ENCODE peak calls at places on chromosomes 3 and 15, in eight cellular contexts. P is body of pancreas, I is AG04450, F is A549, X is breast epithelium, E is RWPE2, N is Calu3, G is progenitor cell of endocrine pancreas. C is an unnamed sample.

GRCh38 chr3:149077638-149078037 is 8.7 kb downstream of the HLTF start:
- DNase-seq in P (no peak), E (no peak), I (peak; percentile 10), N (no peak), X (no peak), G (no peak), F (no peak), C (no peak)

GRCh38 chr15:53569756-53570480 is 189.5 kb downstream of the WDR72 start:
- DNase-seq in N (no peak), F (no peak), G (no peak), X (no peak), P (no peak), I (no peak), E (no peak), C (no peak)

GRCh38 chr15:33858836-33859235 is 109.5 kb upstream of the CHRM5 start:
- DNase-seq in E (no peak), P (no peak), I (no peak), F (no peak), X (no peak), G (no peak), N (no peak), C (no peak)

GRCh38 chr3:13882876-13883275 is 3.0 kb upstream of the WNT7A start:
- DNase-seq in E (no peak), G (no peak), I (no peak), X (no peak), P (no peak), F (no peak), N (no peak), C (no peak)

GRCh38 chr3:191280111-191280510 is 49.1 kb upstream of the CCDC50 start:
- DNase-seq in P (no peak), G (no peak), F (no peak), X (no peak), E (no peak), N (no peak), I (no peak), C (no peak)

GRCh38 chr3:126312326-126312725 is 44.9 kb downstream of the KLF15 start:
- DNase-seq in N (no peak), F (no peak), X (no peak), I (no peak), G (no peak), P (no peak), E (no peak), C (no peak)

GRCh38 chr15:74174966-74175270 is 1.4 kb downstream of the ISLR start:
- DNase-seq in F (no peak), I (no peak), X (no peak), P (no peak), G (no peak), N (no peak), E (peak; percentile 66), C (no peak)

GRCh38 chr15:84775867-84776449 is 27.6 kb downstream of the ZNF592 start:
- DNase-seq in P (no peak), G (no peak), N (no peak), F (no peak), X (peak; percentile 68), E (no peak), I (no peak), C (no peak)

GRCh38 chr3:15299036-15299435 is 33.4 kb downstream of the SH3BP5 start:
- DNase-seq in G (no peak), N (no peak), F (no peak), I (no peak), X (no peak), P (peak; percentile 89), E (no peak), C (no peak)

GRCh38 chr15:35047996-35048395 is 37.1 kb downstream of the NANOGP8 start:
- DNase-seq in G (no peak), I (no peak), X (no peak), F (no peak), E (no peak), P (no peak), N (no peak), C (no peak)

GRCh38 chr3:24829011-24829581 is 334.4 kb upstream of the THRB start:
- DNase-seq in N (peak; percentile 79), I (no peak), E (no peak), F (peak; percentile 31), P (peak; percentile 57), X (no peak), G (peak; percentile 53), C (no peak)

DNA sequence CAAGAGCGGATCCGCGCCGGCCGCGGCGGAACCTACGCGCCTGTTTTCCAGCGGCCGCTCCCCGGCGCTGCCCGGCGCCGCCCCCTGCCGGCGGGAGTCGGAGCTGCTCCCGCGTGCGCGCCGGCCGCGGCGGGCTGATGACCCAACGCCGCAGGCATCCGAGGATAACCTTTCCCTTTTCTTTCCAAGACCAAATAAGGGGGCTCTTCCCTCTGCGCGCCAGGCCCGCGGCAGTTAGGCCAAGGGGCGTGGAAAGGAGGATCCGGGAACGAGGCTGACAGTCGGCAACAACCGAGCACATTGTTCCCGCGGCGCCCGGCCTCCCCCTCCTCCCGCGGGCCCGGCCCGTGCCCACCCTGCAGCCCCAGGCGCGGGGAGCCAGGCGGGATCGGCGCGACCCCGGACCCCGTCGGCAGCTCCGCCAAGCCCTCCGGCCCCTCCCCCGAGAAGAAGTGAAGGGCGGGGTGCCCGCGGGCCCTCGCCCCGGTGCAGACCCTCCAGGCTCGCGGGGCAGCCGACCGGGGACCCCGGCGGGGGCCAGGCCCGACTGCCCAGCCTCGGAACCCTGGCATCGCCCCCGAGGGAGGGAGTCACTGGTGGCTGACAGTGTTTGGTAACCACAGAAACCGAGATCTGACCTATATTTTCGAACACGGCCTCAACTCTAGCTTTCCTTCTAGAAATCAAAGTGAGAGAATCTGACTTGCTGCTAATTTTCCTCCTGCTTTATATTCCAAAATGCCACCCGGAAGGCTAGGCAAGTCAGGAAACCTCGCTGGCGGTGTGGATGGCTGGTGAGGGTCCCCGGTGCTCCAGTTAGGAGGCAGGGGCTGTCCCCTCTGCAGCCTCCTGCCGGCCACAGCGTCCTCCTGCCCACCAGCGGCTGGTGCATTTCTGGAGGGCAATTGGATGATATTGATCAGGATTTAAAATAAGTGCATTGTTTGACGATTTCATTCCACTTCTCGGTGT is 45.6 kb upstream of the SYNM start:
- DNase-seq in E (peak; percentile 90), N (peak; percentile 81), I (peak; percentile 77), P (peak; percentile 62), G (peak; percentile 73), X (peak; percentile 76), F (peak; percentile 84), C (peak; percentile 39)
- TF ChIP-seq CTCF in E (peak; percentile 97), N (peak; percentile 89), I (peak; percentile 50), P (peak; percentile 44), G (peak; percentile 83), X (no peak), F (peak; percentile 85), C (no peak)

GRCh38 chr3:27630892-27631291 is 91.2 kb downstream of the EOMES start:
- DNase-seq in P (no peak), E (no peak), X (no peak), N (no peak), F (peak; percentile 49), G (no peak), I (no peak), C (no peak)
- TF ChIP-seq CTCF in P (no peak), E (no peak), X (no peak), N (no peak), F (no peak), G (no peak), I (no peak), C (no peak)

DNA sequence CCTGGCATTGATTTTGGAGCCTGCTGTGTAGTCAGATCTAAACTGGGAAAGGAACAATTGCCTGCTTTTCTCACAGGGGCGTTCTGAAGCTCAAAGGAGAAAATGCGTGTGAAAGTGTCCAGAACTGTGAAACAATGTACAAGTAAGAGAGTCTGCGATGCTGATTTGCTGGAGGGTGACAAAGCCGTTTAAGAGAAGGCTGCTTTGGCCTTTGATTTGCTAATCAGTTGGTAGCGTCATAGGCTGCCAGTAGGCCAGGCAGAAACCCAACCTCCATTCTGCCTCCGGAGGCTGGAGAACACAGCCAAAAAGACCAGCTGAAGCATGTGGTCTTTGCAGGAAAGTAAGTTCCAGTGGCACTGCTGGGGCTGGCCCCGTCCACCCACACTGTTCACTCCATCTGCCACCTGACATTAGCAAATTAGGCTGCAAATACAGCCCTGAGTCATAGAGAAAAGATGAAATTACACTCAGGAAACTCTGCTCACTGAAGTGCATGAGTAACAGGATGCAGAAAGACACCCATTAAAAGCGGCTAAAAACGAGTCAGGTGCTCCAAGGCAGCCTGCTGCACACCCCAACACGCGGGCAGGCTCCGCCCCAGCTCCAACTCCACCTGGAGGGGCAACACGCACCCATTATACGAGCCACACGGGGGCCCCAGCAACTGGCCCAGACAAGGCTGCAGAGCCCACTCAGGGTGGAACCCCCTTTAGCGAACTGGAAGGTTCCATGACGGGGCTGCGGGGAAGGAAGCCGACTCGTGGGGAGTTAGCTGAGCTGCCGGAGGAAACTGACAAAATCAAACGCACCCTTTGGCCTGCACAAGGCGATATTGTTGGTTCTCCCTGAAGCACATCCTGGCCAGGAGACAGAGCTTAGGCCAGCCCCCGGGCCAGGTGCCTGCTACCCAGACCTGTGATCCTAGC is 31.6 kb downstream of the ZDHHC19 start:
- DNase-seq in X (no peak), N (no peak), F (no peak), P (no peak), I (peak; percentile 36), E (no peak), G (no peak), C (no peak)
- TF ChIP-seq CTCF in X (no peak), N (no peak), F (no peak), P (no peak), I (no peak), E (peak; percentile 9), G (no peak), C (no peak)

DNA sequence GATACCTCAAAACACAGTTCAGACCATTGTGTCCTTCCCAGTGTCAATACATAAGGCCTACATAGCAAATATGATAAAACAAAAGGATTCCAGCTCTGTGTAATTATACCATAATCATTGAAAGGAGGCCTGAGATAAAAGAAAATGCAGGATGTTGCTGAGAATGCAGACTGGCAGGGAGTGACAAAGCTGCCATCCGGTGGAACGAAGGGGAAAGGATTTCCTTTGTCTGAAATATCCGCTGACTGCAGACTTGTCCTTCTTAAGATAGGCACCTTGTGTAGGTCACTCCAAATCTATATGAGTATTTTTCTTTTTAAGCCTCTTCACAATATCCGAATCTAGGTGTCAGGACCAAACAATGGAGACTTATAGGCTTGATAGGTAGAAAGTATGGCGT is 108.0 kb downstream of the KCNH8 start:
- DNase-seq in G (no peak), X (no peak), F (no peak), N (no peak), P (no peak), I (no peak), E (no peak), C (no peak)
- TF ChIP-seq CTCF in G (no peak), X (no peak), F (no peak), N (no peak), P (no peak), I (no peak), E (no peak), C (no peak)

DNA sequence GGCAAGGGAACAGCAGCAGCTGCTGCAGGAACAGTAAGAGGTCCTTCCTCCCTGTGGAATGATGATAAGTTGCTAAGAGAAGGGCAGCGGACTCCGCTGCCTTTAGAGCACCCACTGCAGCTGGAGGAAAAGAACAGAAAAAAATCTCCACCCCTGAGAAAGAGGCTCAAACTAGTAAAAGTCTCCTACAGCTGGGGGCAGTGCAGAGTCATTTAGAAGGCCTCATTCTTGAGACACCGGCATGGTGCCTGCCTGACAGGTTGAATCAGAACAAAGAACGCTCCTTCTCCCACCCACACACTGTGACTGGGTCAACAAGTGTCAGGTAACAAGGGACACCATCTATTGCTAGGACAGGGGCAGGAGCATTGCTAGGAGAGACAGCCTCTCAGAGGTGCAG is 188.4 kb downstream of the ABHD5 start:
- DNase-seq in G (peak; percentile 25), I (no peak), X (no peak), F (peak; percentile 23), P (no peak), N (peak; percentile 59), E (no peak), C (no peak)
- TF ChIP-seq CTCF in G (peak; percentile 56), I (peak; percentile 36), X (peak; percentile 12), F (peak; percentile 38), P (no peak), N (no peak), E (peak; percentile 38), C (no peak)